ENCODE peak calls at places on chromosomes 5 and 9, in seven cellular contexts. B is cardiac muscle cell, L is left lung, H is HCT116, O is Peyer's patch, G is endodermal cell, Q is esophagus muscularis mucosa. M is an unnamed sample. For H3K4me1 and H3K36me3, the result is how much of the 10 kb centered on the place peaks cover.

GRCh38 chr9:96251451-96251850 is 50.5 kb downstream of the HSD17B3 start:
- DNase-seq in B (no peak), L (no peak), H (no peak), O (no peak), G (no peak), Q (no peak), M (no peak)

GRCh38 chr5:139807647-139808030 is 12.0 kb downstream of the PSD2 start:
- DNase-seq in B (no peak), L (no peak), H (no peak), O (no peak), G (no peak), Q (no peak), M (no peak)

GRCh38 chr9:114629563-114630090 is 18.5 kb downstream of the TMEM268 start:
- DNase-seq in B (no peak), L (no peak), H (no peak), O (no peak), G (no peak), Q (no peak), M (no peak)

GRCh38 chr5:106862450-106863193 is 808.1 kb downstream of the EFNA5 start:
- DNase-seq in B (no peak), L (no peak), H (no peak), O (no peak), G (no peak), Q (no peak), M (peak)

GRCh38 chr5:33297760-33298216 is 143.0 kb upstream of the TARS1 start:
- DNase-seq in B (no peak), L (no peak), H (no peak), O (no peak), G (peak), Q (no peak), M (no peak)

GRCh38 chr5:16618138-16618897 is 1.5 kb upstream of the RETREG1 start:
- DNase-seq in B (no peak), L (no peak), H (no peak), O (no peak), G (peak), Q (no peak), M (no peak)

GRCh38 chr5:168039485-168040005 is 251.9 kb upstream of the WWC1 start:
- DNase-seq in B (no peak), L (no peak), H (no peak), O (no peak), G (no peak), Q (no peak), M (no peak)

GRCh38 chr5:134174841-134175839 is 1.6 kb downstream of the SKP1 start:
- DNase-seq in B (peak), L (no peak), H (no peak), O (no peak), G (no peak), Q (no peak), M (peak)

GRCh38 chr9:23492126-23493002 is 333.7 kb downstream of the ELAVL2 start:
- DNase-seq in B (peak), L (no peak), H (no peak), O (no peak), G (peak), Q (no peak), M (peak)

DNA sequence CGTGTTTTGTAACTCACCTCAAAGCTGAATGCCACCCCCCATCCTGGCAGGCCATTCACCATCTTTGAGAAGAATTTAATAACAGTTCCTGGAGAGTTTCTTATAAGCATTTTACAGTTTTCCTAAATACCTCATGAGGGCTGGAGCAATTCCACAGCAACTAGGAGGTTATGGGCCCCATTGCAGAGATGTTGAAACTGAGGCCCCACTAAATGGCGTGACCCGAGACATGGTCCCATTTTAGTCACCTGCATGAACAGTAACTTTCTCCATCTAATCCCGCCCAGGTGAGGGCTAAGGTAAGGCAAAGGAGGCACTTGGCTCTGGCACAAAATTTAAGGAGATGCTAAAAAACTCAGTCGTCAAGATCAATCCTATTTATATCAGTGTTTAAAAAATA is 77.5 kb downstream of the PPARGC1B start:
- DNase-seq in B (no peak), L (no peak), H (no peak), O (no peak), G (no peak), Q (no peak), M (no peak)
- H3K4me1 ChIP-seq in B (under half), L (under half), H (under half), O (under half), G (under half), Q (half or more), M (half or more)

GRCh38 chr5:151675956-151676712 is 10.6 kb downstream of the SPARC start:
- DNase-seq in B (no peak), L (no peak), H (no peak), O (no peak), G (peak), Q (no peak), M (no peak)

GRCh38 chr5:151678713-151679112 is 8.0 kb downstream of the SPARC start:
- DNase-seq in B (no peak), L (no peak), H (no peak), O (no peak), G (no peak), Q (no peak), M (no peak)

GRCh38 chr5:151678146-151678545 is 8.6 kb downstream of the SPARC start:
- DNase-seq in B (peak), L (no peak), H (no peak), O (no peak), G (no peak), Q (no peak), M (no peak)

GRCh38 chr5:151675225-151675955 is 11.3 kb downstream of the SPARC start:
- DNase-seq in B (peak), L (no peak), H (no peak), O (no peak), G (no peak), Q (no peak), M (peak)

DNA sequence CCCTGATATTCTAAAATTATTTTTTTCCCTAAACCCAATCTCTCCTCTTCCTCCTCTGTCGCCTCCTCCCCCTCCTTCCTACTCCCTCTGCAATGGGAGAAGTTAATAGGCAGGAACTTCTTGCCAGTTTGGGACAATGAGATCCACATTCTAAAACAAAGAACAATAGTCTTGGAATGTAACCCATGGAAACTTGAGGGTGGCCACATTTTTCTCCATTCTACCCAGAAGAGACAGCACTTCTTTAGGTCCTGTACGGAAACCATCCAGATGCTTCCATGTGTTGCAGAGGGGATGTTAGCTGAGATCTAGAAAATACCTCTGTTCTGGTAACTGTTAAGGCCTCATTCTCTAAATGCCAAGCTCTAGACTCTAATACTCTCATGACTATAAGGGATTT is 10.0 kb downstream of the SPARC start:
- DNase-seq in B (peak), L (no peak), H (no peak), O (no peak), G (no peak), Q (no peak), M (no peak)
- H3K27ac ChIP-seq in B (no peak), L (peak), H (no peak), O (peak), G (no peak), Q (peak), M (no peak)

DNA sequence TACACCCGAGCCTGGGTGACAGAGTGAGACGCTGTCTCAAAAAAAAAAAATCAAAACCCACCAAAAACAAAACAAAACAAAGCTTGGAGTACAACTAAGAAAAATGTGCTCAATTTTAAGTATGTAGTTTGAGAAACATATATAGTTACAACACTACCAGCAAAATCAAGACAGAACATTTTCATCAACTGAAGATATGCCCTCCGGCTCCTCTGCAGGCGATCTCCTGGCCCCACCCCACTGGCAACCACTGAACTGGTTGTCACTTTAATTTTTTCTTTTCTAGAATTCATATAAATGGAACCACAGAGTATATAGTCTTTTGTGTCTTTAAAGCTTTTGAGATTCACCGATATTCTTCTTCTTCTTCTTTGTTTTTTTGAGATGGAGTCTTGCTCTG is 35.0 kb downstream of the CNOT8 start:
- DNase-seq in B (no peak), L (no peak), H (no peak), O (no peak), G (no peak), Q (no peak), M (no peak)
- H3K36me3 ChIP-seq in B (under half), L (half or more), H (half or more), O (half or more), G (half or more), Q (half or more), M (half or more)

GRCh38 chr5:163506726-163507125 is 1.3 kb downstream of the MAT2B start:
- DNase-seq in B (no peak), L (no peak), H (no peak), O (no peak), G (no peak), Q (no peak), M (no peak)
- H3K4me1 ChIP-seq in B (under half), L (half or more), H (under half), O (under half), G (under half), Q (half or more), M (under half)

DNA sequence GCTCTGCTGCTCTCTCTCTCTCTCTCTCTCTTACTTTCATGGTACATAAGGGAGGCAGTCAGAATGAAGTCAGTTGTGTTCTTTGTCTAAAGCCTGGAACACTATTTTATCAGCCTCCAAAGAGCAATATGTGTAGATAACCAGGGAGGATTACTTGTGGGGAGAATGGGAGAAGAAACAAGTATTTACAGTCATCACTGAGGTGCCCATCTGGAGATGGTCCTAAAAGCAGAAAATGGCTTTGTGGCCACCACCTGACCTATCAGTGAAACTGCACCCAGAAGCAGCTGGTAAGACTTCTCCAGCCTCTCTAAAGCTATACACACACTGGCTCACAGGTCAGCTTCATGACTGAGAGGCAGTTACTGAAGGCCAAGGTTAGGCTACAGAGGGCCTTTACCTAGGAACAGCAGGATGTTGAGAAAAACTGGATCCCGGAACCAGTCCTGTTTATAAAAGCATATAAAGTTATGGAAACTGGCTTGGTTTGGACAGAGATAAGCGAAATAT is 75.1 kb downstream of the MRPS27 start:
- DNase-seq in B (peak), L (no peak), H (peak), O (no peak), G (peak), Q (no peak), M (peak)
- H3K27ac ChIP-seq in B (peak), L (no peak), H (no peak), O (no peak), G (no peak), Q (peak), M (no peak)

DNA sequence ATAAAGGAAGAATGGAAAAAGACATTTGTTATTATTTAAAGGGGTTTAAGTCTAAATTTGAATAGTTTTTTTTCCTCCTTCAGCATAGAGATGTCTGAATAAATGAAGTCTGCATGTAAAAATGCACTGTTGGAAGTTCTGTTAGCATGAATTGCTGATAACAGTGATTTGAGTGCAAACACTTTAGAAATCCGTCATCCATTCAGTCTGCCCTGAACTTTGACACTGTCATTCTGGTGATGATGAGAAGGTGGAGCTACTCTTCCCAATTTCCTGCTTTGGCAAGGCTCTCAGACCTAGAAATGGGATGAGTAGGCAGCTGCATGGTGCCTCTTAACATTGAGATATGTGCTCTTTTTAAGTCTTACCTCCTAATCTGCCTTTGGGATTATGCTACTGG is 84.7 kb downstream of the GAPVD1 start:
- DNase-seq in B (no peak), L (no peak), H (no peak), O (no peak), G (no peak), Q (no peak), M (no peak)
- H3K36me3 ChIP-seq in B (half or more), L (half or more), H (under half), O (half or more), G (half or more), Q (half or more), M (half or more)

DNA sequence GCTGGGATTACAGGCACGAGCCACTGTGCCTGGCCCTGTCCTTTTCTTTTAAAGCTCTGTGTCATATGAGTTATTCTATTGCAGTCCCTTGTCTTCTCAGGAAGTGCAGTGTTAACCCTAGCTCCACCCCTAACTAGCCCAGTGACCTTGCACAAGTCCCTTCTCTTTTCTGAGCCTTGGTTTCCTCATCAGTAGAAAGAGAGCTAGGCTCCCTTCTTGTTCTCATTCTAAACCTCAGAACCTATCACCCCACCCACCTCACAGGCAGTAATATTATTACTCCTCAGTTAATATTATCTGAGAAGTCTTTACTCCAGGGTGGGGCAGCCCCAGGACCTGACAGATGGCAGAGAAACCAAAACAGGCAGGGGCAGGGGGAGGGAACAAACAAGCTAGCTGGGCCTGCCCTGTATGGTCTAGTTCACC is 7.2 kb downstream of the CYFIP2 start:
- DNase-seq in B (no peak), L (peak), H (no peak), O (no peak), G (no peak), Q (no peak), M (no peak)
- H3K4me1 ChIP-seq in B (half or more), L (half or more), H (under half), O (under half), G (under half), Q (under half), M (under half)

GRCh38 chr9:83980395-83981125 is at the start of gene RMI1:
- DNase-seq in B (peak), L (peak), H (peak), O (peak), G (peak), Q (peak), M (peak)
- H3K27ac ChIP-seq in B (peak), L (peak), H (peak), O (peak), G (peak), Q (peak), M (peak)

DNA sequence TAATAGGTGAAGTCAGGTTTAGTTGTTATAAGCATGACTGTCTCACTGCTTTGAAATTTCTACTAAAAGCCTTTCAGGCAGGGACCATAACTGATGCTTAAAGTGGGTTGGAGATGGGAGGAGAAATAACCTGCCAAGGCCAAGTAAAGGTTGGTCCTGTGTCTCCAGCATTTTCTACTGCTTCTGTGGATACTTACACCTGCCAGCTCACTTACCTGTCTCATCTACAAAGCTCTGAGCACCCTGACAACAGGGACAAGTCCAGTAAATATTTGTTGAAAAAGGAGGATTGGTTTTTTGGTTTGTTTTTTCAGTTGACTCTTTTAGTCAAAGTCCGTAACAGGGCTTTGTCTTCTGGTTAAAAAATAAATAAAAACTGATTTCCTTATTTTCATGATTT is 38.6 kb downstream of the GRAMD2B start:
- DNase-seq in B (no peak), L (no peak), H (no peak), O (no peak), G (no peak), Q (no peak), M (no peak)
- H3K36me3 ChIP-seq in B (under half), L (under half), H (under half), O (under half), G (under half), Q (under half), M (under half)

M was measured in SJCRH30.